ENCODE peak calls at places on chromosomes 12 and 14, in ten cellular contexts. F is KG1; N is GM04503; U is midbrain; C is colonic mucosa; M is left ventricle myocardium superior; P is stimulated activated CD8-positive, alpha-beta memory T cell treated with anti-CD3 and anti-CD28 coated beads, Interleukin-2, amount 100 ng/mL, for 1 hour; W is GM13976; Q is cardiac muscle cell; Z is T1000. Y is an unnamed sample.

GRCh38 chr14:63752449-63753169 is 24.7 kb upstream of the SGPP1 start:
- DNase-seq in F (no peak), N (no peak), U (no peak), C (peak; percentile 26), M (no peak), P (no peak), W (no peak), Q (no peak), Z (peak; percentile 78), Y (peak; percentile 57)

GRCh38 chr12:61654698-61655097 is 605.5 kb upstream of the USP15 start:
- DNase-seq in F (no peak), N (no peak), U (no peak), C (no peak), M (no peak), P (no peak), W (no peak), Q (no peak), Z (no peak), Y (no peak)

GRCh38 chr12:93325855-93326254 is 51.9 kb upstream of the NUDT4 start:
- DNase-seq in F (no peak), N (no peak), U (no peak), C (no peak), M (no peak), P (no peak), W (no peak), Q (no peak), Z (peak; percentile 86), Y (no peak)

GRCh38 chr12:3951380-3952135 is 78.4 kb upstream of the PARP11 start:
- DNase-seq in F (no peak), N (no peak), U (no peak), C (no peak), M (no peak), P (no peak), W (no peak), Q (no peak), Z (no peak), Y (no peak)

GRCh38 chr12:14315501-14315900 is 50.0 kb upstream of the ATF7IP start:
- DNase-seq in F (no peak), N (no peak), U (no peak), C (no peak), M (no peak), P (no peak), W (no peak), Q (no peak), Z (no peak), Y (no peak)

GRCh38 chr12:94397401-94397800 is 62.3 kb downstream of the CEP83 start:
- DNase-seq in F (no peak), N (no peak), U (no peak), C (no peak), M (no peak), P (no peak), W (no peak), Q (no peak), Z (no peak), Y (no peak)

GRCh38 chr14:55572578-55572977 is 7.4 kb upstream of the KTN1 start:
- DNase-seq in F (no peak), N (no peak), U (no peak), C (no peak), M (peak; percentile 31), P (no peak), W (no peak), Q (peak; percentile 69), Z (no peak), Y (peak; percentile 8)

GRCh38 chr12:104360157-104360556 is 56.6 kb downstream of the EID3 start:
- DNase-seq in F (no peak), N (no peak), U (no peak), C (no peak), M (no peak), P (no peak), W (no peak), Q (no peak), Z (no peak), Y (no peak)

GRCh38 chr12:39365364-39366001 is 77.4 kb downstream of the KIF21A start:
- DNase-seq in F (no peak), N (no peak), U (peak; percentile 16), C (no peak), M (no peak), P (no peak), W (no peak), Q (no peak), Z (no peak), Y (no peak)

GRCh38 chr14:105145381-105146180 is 23.0 kb downstream of the JAG2 start:
- DNase-seq in F (no peak), N (no peak), U (no peak), C (no peak), M (peak; percentile 25), P (no peak), W (no peak), Q (no peak), Z (no peak), Y (no peak)

GRCh38 chr12:94157891-94158495 is 9.6 kb downstream of the PLXNC1 start:
- DNase-seq in F (no peak), N (no peak), U (no peak), C (no peak), M (no peak), P (no peak), W (no peak), Q (no peak), Z (no peak), Y (no peak)

GRCh38 chr12:76366163-76366562 is 17.9 kb upstream of the BBS10 start:
- DNase-seq in F (no peak), N (no peak), U (no peak), C (no peak), M (no peak), P (no peak), W (no peak), Q (no peak), Z (no peak), Y (no peak)

GRCh38 chr12:51788876-51789275 is 59.6 kb downstream of the FIGNL2 start:
- DNase-seq in F (no peak), N (peak; percentile 63), U (no peak), C (no peak), M (no peak), P (no peak), W (no peak), Q (no peak), Z (no peak), Y (no peak)

GRCh38 chr12:116975779-116976393 is 65.1 kb downstream of the FBXW8 start:
- DNase-seq in F (no peak), N (no peak), U (no peak), C (no peak), M (no peak), P (no peak), W (no peak), Q (no peak), Z (no peak), Y (no peak)

GRCh38 chr14:41558527-41558926 is 48.1 kb upstream of the LRFN5 start:
- DNase-seq in F (no peak), N (no peak), U (no peak), C (no peak), M (no peak), P (no peak), W (no peak), Q (no peak), Z (no peak), Y (no peak)

GRCh38 chr14:56057071-56057865 is 60.9 kb upstream of the PELI2 start:
- DNase-seq in F (no peak), N (no peak), U (no peak), C (no peak), M (no peak), P (no peak), W (no peak), Q (no peak), Z (no peak), Y (no peak)

GRCh38 chr14:71399057-71399487 is 491.8 kb downstream of the PCNX1 start:
- DNase-seq in F (peak; percentile 13), N (no peak), U (no peak), C (no peak), M (no peak), P (no peak), W (peak; percentile 62), Q (no peak), Z (no peak), Y (no peak)

GRCh38 chr14:96285667-96286066 is 29.7 kb downstream of the BDKRB1 start:
- DNase-seq in F (no peak), N (peak; percentile 71), U (no peak), C (no peak), M (no peak), P (no peak), W (no peak), Q (peak; percentile 63), Z (no peak), Y (no peak)

GRCh38 chr12:29350080-29350479 is 30.9 kb downstream of the ERGIC2 start:
- DNase-seq in F (no peak), N (peak; percentile 22), U (no peak), C (no peak), M (no peak), P (no peak), W (no peak), Q (peak; percentile 13), Z (no peak), Y (no peak)